ENCODE peak calls at places on chromosomes 1 and 21, in eight cellular contexts. T is brain microvascular endothelial cell; E is cardiac muscle cell; U is HL-60; P is CD8-positive, alpha-beta T cell; Y is pancreas; N is sigmoid colon; X is cardiac fibroblast. C is an unnamed sample.

GRCh38 chr1:10074059-10074854 is 41.5 kb downstream of the UBE4B start:
- DNase-seq in N (no peak), X (peak; percentile 88), T (peak; percentile 99), E (no peak), U (peak; percentile 92), Y (no peak), P (peak; percentile 23), C (peak; percentile 93)

GRCh38 chr1:91021686-91022517 is at the start of gene ZNF644:
- DNase-seq in U (peak; percentile 94), P (peak; percentile 95), Y (peak; percentile 93), N (peak; percentile 97), T (peak; percentile 64), X (peak; percentile 95), E (peak; percentile 93), C (peak; percentile 88)

GRCh38 chr1:151799179-151800022 is 5.8 kb downstream of the LINGO4 start:
- DNase-seq in E (no peak), T (no peak), P (no peak), U (no peak), Y (no peak), X (no peak), N (peak; percentile 10), C (no peak)

GRCh38 chr1:111600295-111600694 is 19.3 kb upstream of the RAP1A start:
- DNase-seq in E (no peak), N (peak; percentile 78), P (no peak), U (no peak), T (no peak), X (no peak), Y (no peak), C (no peak)

GRCh38 chr1:164772635-164773034 is 213.7 kb downstream of the PBX1 start:
- DNase-seq in N (peak; percentile 88), Y (peak; percentile 60), E (peak; percentile 87), X (peak; percentile 81), P (no peak), T (peak; percentile 99), U (no peak), C (peak; percentile 94)

GRCh38 chr1:197312163-197312562 is 44.1 kb downstream of the CRB1 start:
- DNase-seq in U (no peak), X (no peak), P (no peak), E (no peak), N (no peak), Y (no peak), T (peak; percentile 6), C (no peak)

GRCh38 chr21:32727478-32727727 is 410 bp downstream of the SYNJ1 start:
- DNase-seq in P (no peak), E (no peak), X (no peak), T (no peak), U (no peak), N (no peak), Y (peak; percentile 66), C (no peak)

GRCh38 chr1:145871994-145872411 is 13.1 kb upstream of the PIAS3 start:
- DNase-seq in N (peak; percentile 80), X (peak; percentile 48), T (no peak), E (peak; percentile 13), U (peak; percentile 75), Y (no peak), P (peak; percentile 38), C (peak; percentile 45)

GRCh38 chr1:76843821-76844448 is 23.3 kb upstream of the ST6GALNAC5 start:
- DNase-seq in X (no peak), P (no peak), N (no peak), T (no peak), E (no peak), U (no peak), Y (no peak), C (no peak)

GRCh38 chr1:241531195-241532172 is 694 bp upstream of the KMO start:
- DNase-seq in X (peak; percentile 81), N (no peak), T (no peak), E (peak; percentile 67), Y (no peak), U (peak; percentile 41), P (no peak), C (peak; percentile 83)

GRCh38 chr1:152458384-152459185 is 44.5 kb upstream of the CRNN start:
- DNase-seq in N (peak; percentile 85), T (peak; percentile 75), P (peak; percentile 69), E (peak; percentile 3), U (peak; percentile 78), X (peak; percentile 86), Y (peak; percentile 78), C (peak; percentile 62)

GRCh38 chr1:2583331-2583791 is 3.2 kb upstream of the PRXL2B start:
- DNase-seq in Y (no peak), N (no peak), T (no peak), U (no peak), P (no peak), X (no peak), E (no peak), C (no peak)

GRCh38 chr1:11921022-11921421 is 5.2 kb downstream of the KIAA2013 start:
- DNase-seq in Y (no peak), E (no peak), N (no peak), X (no peak), P (no peak), U (no peak), T (no peak), C (no peak)

GRCh38 chr1:160781129-160781808 is 14.7 kb upstream of the LY9 start:
- DNase-seq in Y (no peak), U (no peak), P (no peak), X (no peak), T (no peak), N (no peak), E (no peak), C (no peak)

GRCh38 chr1:29993950-29994349 is 729.4 kb downstream of the MATN1 start:
- DNase-seq in U (no peak), E (no peak), X (no peak), P (no peak), N (no peak), Y (no peak), T (no peak), C (no peak)

GRCh38 chr1:24886241-24886640 is 43.8 kb downstream of the RUNX3 start:
- DNase-seq in N (peak; percentile 49), U (no peak), T (no peak), X (no peak), Y (no peak), P (no peak), E (no peak), C (no peak)

GRCh38 chr1:90494748-90495282 is 222.3 kb downstream of the BARHL2 start:
- DNase-seq in X (no peak), N (no peak), P (no peak), U (no peak), E (no peak), Y (no peak), T (no peak), C (no peak)

GRCh38 chr21:45479691-45480675 is 62.3 kb downstream of the SLC19A1 start:
- DNase-seq in U (no peak), Y (no peak), X (no peak), E (no peak), T (no peak), N (no peak), P (peak; percentile 56), C (no peak)

DNA sequence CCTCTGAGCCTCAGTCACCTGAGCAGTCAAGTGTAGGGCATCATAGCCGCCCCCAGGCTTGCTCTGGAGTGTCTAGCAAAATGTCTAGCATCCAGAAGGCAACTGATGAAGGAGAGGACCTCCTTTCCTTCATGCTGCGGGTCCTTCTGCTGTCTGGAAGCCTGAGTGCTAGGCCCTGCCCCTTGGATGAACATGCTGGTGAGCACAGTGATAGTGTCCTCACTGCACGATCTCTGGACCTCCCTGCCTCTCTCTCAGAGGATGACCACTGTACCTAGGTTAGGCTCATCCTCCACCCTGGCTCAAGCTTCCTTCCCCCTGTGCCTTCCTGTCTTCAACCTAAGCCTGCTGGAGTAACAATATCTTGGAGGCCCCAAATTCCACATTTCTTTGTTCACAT is 128.6 kb downstream of the TENT5C start:
- DNase-seq in P (no peak), U (no peak), T (no peak), E (no peak), X (no peak), N (no peak), Y (peak; percentile 38), C (no peak)
- TF ChIP-seq CTCF in P (no peak), U (no peak), T (no peak), E (no peak), X (no peak), N (no peak), Y (no peak), C (no peak)

DNA sequence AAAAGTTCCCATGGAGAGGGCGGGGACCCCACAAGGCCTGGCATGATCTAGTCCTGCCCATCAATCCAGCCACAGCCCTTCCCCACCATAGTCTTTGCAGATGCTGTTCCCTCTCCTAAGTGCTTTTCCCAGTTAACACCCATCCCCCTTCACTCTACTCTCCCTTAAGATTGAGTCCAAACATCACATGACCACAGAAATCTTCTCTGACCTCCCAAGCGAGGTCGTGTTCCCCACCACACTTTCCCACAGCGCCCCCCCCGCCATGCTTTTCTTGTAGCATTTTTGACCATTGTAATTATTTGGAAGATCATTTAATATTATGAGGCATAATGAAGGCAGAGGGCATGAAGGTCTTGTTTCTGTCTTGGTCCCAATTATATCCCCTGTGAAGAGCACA is 4.3 kb upstream of the HSPG2 start:
- DNase-seq in N (no peak), E (no peak), X (no peak), Y (no peak), T (no peak), U (no peak), P (no peak), C (no peak)
- H3K4me3 ChIP-seq in N (no peak overlapping the region), E (no peak overlapping the region), X (no peak overlapping the region), Y (no peak overlapping the region), T (no peak overlapping the region), U (no peak overlapping the region), P (no peak overlapping the region), C (no peak overlapping the region)

DNA sequence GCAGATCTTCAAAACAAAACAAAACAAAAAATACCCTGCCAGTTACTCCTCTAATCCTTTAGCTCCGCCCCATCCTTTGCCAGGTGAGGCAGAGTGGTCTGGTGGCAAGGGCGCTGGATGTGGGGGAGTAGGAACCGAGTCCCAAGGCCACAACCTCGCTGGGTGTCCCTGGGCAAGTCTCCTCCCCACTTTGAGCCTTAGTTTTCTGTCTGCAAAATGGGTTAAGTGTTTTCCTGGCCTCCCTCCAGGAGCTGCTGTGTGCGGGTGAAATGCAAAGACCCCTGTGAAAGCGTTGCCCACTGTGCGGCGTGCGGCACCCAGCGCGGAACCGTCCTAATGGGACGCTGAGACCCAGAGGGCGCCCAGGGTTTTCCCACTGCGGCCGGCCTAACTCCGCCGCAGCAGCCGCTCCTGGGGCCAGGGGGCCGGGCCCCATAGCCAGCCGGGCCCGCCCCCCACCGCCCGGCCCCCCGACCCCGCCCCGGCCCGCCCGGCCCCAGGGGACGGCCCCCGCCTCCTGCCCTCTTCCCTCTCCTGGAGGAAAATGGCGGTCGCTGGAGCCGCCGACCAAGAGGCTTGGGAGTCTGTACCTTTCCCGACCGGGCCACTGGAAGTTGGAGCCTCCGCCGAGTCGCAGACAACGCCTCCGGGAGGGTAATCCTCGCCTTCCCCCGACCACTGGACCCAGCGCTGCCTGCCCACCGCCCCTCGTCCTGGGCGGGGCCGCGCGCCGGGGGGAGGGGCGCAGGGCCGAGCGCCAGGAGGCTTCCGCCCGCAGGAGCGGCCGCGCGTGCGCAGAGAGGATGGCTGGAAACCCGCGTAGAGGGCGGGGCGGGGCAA is at the start of the genes ERMAP and SVBP:
- DNase-seq in P (peak; percentile 90), N (peak; percentile 95), U (peak; percentile 88), X (peak; percentile 91), E (peak; percentile 96), Y (peak; percentile 99), T (peak; percentile 77), C (peak; percentile 88)
- TF ChIP-seq CTCF in P (no peak), N (no peak), U (no peak), X (no peak), E (no peak), Y (no peak), T (no peak), C (no peak)

DNA sequence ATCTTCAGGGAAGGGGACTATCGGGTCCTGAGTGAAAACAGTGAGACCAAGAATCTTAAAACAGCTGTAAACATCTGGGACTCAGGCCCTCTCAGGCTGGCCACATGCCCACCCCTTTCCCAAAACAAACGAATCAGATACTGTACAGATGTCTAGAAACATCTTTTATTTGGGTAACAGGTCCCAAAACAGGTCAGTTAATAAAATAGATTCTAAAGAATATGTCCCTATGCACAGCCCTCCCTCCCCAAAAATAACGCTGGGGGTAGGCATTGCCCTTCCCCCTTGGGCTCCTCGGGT is 499 bp upstream of the CRTC2 start:
- DNase-seq in P (no peak), N (peak; percentile 84), T (no peak), X (no peak), Y (no peak), U (no peak), E (no peak), C (no peak)
- H3K4me3 ChIP-seq in P (no peak overlapping the region), N (peak overlapping the region; percentile 98), T (peak overlapping the region; percentile 20), X (no peak overlapping the region), Y (no peak overlapping the region), U (no peak overlapping the region), E (no peak overlapping the region), C (peak overlapping the region; percentile 34)

C was measured in fibroblast of villous mesenchyme.